ENCODE peak calls at places on chromosomes 6 and 20, in six cellular contexts. C is choroid plexus epithelial cell, F is colonic mucosa, J is body of pancreas, D is tibial artery, X is bronchial epithelial cell. K is an unnamed sample.

GRCh38 chr6:3280866-3281465 is 22.2 kb downstream of the PSMG4 start:
- DNase-seq in C (peak; percentile 61), F (no peak), J (no peak), D (peak; percentile 48), X (no peak), K (no peak)

GRCh38 chr6:36927691-36928546 is 26.6 kb upstream of the PI16 start:
- DNase-seq in C (peak; percentile 73), F (no peak), J (no peak), D (peak; percentile 69), X (no peak), K (peak; percentile 42)

GRCh38 chr6:32114853-32115252 is 5.7 kb upstream of the TNXB start:
- DNase-seq in C (peak; percentile 56), F (no peak), J (no peak), D (no peak), X (no peak), K (peak; percentile 89)

GRCh38 chr20:57259179-57260021 is 7.0 kb downstream of the BMP7 start:
- DNase-seq in C (no peak), F (no peak), J (no peak), D (no peak), X (no peak), K (no peak)

GRCh38 chr6:120945905-120946594 is 388.2 kb downstream of the TBC1D32 start:
- DNase-seq in C (no peak), F (no peak), J (no peak), D (no peak), X (no peak), K (no peak)

GRCh38 chr6:100633096-100633766 is 168.5 kb upstream of the SIM1 start:
- DNase-seq in C (peak; percentile 92), F (no peak), J (no peak), D (no peak), X (peak; percentile 93), K (peak; percentile 89)

GRCh38 chr20:2742934-2743559 is 50.5 kb downstream of the EBF4 start:
- DNase-seq in C (peak; percentile 73), F (peak; percentile 57), J (peak; percentile 69), D (no peak), X (peak; percentile 46), K (peak; percentile 64)

GRCh38 chr6:136950436-136950835 is 28.3 kb downstream of the SLC35D3 start:
- DNase-seq in C (peak; percentile 20), F (no peak), J (no peak), D (no peak), X (no peak), K (peak; percentile 14)

GRCh38 chr6:130161627-130162404 is 60.9 kb downstream of the SAMD3 start:
- DNase-seq in C (no peak), F (no peak), J (no peak), D (no peak), X (no peak), K (peak; percentile 26)

GRCh38 chr6:38671885-38672467 is 31.0 kb downstream of the GLO1 start:
- DNase-seq in C (peak; percentile 86), F (peak; percentile 28), J (peak; percentile 15), D (no peak), X (peak; percentile 62), K (peak; percentile 78)

GRCh38 chr6:38273325-38273724 is 366.4 kb downstream of the BTBD9 start:
- DNase-seq in C (peak; percentile 59), F (no peak), J (no peak), D (no peak), X (no peak), K (peak; percentile 58)

GRCh38 chr6:34295721-34296120 is 46.9 kb upstream of the SMIM29 start:
- DNase-seq in C (no peak), F (no peak), J (no peak), D (no peak), X (no peak), K (peak; percentile 28)

GRCh38 chr6:165950316-165950715 is 217.3 kb downstream of the TBXT start:
- DNase-seq in C (no peak), F (no peak), J (no peak), D (no peak), X (no peak), K (no peak)

GRCh38 chr20:18019068-18019467 is 38.6 kb downstream of the OVOL2 start:
- DNase-seq in C (peak; percentile 71), F (no peak), J (no peak), D (no peak), X (peak; percentile 28), K (peak; percentile 32)

GRCh38 chr6:151067684-151068596 is 171.8 kb upstream of the AKAP12 start:
- DNase-seq in C (peak; percentile 98), F (peak; percentile 42), J (peak; percentile 50), D (peak; percentile 85), X (peak; percentile 99), K (peak; percentile 94)

GRCh38 chr20:51715028-51715872 is 52.9 kb downstream of the ATP9A start:
- DNase-seq in C (peak; percentile 11), F (no peak), J (no peak), D (no peak), X (no peak), K (no peak)

GRCh38 chr6:51273228-51273961 is 454.7 kb downstream of the TFAP2B start:
- DNase-seq in C (no peak), F (no peak), J (no peak), D (no peak), X (no peak), K (no peak)

GRCh38 chr20:36210561-36210960 is 25.7 kb upstream of the AAR2 start:
- DNase-seq in C (peak; percentile 14), F (no peak), J (no peak), D (no peak), X (peak; percentile 4), K (no peak)

GRCh38 chr20:47600967-47601547 is 99.4 kb downstream of the NCOA3 start:
- DNase-seq in C (no peak), F (no peak), J (no peak), D (no peak), X (no peak), K (no peak)

GRCh38 chr6:168915242-168915641 is 338.4 kb downstream of the THBS2 start:
- DNase-seq in C (no peak), F (peak; percentile 33), J (no peak), D (no peak), X (no peak), K (no peak)

GRCh38 chr6:46949662-46950280 is 28.0 kb upstream of the ADGRF5 start:
- DNase-seq in C (no peak), F (peak; percentile 81), J (peak; percentile 30), D (peak; percentile 71), X (no peak), K (peak; percentile 67)

GRCh38 chr6:137297887-137298286 is 78.7 kb upstream of the IFNGR1 start:
- DNase-seq in C (peak; percentile 75), F (no peak), J (no peak), D (no peak), X (peak; percentile 93), K (peak; percentile 14)

GRCh38 chr6:33276864-33277662 is at the start of gene B3GALT4:
- DNase-seq in C (peak; percentile 75), F (peak; percentile 93), J (peak; percentile 51), D (peak; percentile 85), X (peak; percentile 81), K (peak; percentile 65)

GRCh38 chr20:34824026-34824860 is 1.2 kb downstream of the NCOA6 start:
- DNase-seq in C (peak; percentile 53), F (peak; percentile 91), J (peak; percentile 86), D (no peak), X (peak; percentile 87), K (peak; percentile 54)

GRCh38 chr20:23278172-23278571 is 72.4 kb upstream of the NXT1 start:
- DNase-seq in C (no peak), F (no peak), J (no peak), D (no peak), X (no peak), K (no peak)

DNA sequence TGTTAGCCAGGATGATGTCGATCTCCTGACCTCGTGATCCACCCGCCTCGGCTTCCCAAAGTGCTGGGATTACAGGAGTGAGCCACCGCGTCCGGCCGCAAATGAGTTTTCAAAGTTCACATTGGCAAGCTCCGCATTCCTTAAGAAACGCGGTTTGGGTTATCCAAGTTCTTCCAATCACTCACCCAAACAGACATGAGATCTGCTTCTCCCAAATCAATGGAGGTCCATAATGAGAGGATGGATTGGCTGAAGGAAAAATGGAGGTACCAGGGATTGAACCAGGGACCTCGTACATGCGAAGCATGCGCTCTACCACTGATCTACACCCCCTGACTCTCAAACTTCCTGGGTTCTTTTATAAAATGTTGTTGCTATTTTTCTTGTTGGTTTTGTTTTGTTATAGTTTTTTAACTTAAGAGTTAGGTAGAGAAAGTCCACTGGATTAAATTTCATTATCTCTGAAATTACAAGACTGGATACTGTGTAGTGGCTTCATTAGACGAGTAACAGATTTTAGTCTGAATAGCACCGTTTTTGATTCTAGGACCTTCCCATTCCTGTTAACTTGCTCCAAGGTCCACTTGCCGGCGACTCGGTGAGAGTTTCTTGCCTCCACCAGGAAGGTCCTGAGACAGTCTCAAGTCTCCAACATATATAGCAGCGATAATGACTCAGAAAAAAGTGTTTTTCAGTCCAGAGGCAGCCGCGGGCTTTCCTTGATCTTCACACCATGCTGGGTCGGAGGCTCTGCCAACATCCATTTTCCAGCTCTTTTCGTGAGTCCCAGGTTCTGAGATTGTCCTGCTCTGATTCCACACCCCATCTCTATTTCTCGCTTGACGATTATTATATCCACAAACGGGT is 170.2 kb downstream of the GPX5 start:
- DNase-seq in C (no peak), F (no peak), J (no peak), D (no peak), X (peak; percentile 36), K (no peak)
- H3K4me3 ChIP-seq in C (peak overlapping the region; percentile 34), F (no peak overlapping the region), J (no peak overlapping the region), D (no peak overlapping the region), X (peak overlapping the region; percentile 20), K (no peak overlapping the region)

DNA sequence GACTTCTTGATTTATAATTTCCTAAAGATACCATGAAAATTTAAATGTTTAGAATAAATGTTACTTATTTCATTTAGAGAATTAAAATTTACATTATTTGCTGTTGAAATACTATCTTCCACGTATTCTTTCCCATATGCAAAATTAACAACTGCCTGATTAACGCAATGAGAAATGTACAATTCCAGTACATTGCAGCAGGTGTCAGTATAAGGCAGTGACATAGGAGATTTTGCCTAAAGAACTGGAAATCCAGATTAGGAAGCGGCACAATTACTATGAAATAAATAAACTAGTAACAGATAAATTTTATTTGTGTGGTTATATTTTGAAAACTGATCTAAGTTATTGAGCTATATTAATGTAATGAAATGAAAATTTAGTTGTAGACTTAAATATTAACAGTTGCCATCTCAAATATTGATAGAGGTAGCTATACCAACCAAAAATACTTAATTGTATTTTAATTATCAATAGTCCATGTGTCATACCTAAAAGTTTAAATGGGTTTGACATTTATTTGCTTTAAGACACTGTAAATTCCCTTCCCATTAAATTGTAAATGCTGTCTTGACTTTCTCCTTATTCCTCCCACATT is 300.2 kb downstream of the UTRN start:
- DNase-seq in C (peak; percentile 73), F (no peak), J (no peak), D (no peak), X (peak; percentile 53), K (peak; percentile 67)
- TF ChIP-seq CTCF in C (peak; percentile 76), F (peak; percentile 58), J (peak; percentile 64), D (peak; percentile 54), X (peak; percentile 40), K (peak; percentile 66)

DNA sequence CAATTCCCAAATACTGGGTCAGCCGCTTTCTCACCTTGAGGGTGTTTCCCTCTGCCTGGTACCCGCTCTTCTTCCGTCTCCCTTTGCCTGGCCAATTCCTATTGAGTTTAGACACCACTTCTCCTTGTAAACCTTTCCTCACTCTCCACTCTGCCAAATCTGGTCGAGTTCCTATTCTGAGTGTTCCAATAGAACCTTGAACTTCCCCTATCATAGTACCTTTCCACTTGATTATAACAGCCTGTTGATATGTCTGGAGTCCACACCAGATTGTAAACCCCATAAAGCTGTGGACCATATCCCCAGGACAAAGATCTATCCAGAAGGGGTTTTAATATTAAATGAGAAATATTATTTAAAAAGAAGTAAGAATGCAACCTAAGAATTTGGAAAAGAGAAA is 35.9 kb upstream of the EDN1 start:
- DNase-seq in C (no peak), F (no peak), J (no peak), D (no peak), X (no peak), K (no peak)
- H3K4me3 ChIP-seq in C (no peak overlapping the region), F (no peak overlapping the region), J (no peak overlapping the region), D (no peak overlapping the region), X (no peak overlapping the region), K (no peak overlapping the region)

GRCh38 chr20:62141397-62142251 is 1.6 kb downstream of the PSMA7 start:
- DNase-seq in C (peak; percentile 56), F (no peak), J (peak; percentile 34), D (no peak), X (peak; percentile 50), K (peak; percentile 29)
- TF ChIP-seq CTCF in C (peak; percentile 71), F (no peak), J (no peak), D (no peak), X (peak; percentile 69), K (peak; percentile 39)

K was measured in cardiac fibroblast.